ENCODE peak calls at places on chromosome 21, in four cellular contexts. T is transverse colon, R is HCT116, A is breast epithelium. G is an unnamed sample.

GRCh38 chr21:37509802-37510393 is 143.3 kb downstream of the DYRK1A start:
- DNase-seq in T (no peak), R (no peak), A (no peak), G (no peak)

GRCh38 chr21:38930065-38930464 is 124.3 kb downstream of the ETS2 start:
- DNase-seq in A (no peak), R (no peak), T (no peak), G (no peak)

GRCh38 chr21:29418813-29419212 is 120.1 kb downstream of the BACH1 start:
- DNase-seq in T (no peak), A (no peak), R (no peak), G (no peak)

GRCh38 chr21:41593784-41594138 is 85.8 kb upstream of the TMPRSS2 start:
- DNase-seq in A (no peak), T (no peak), R (no peak), G (no peak)

GRCh38 chr21:40732243-40732642 is 114.7 kb downstream of the DSCAM start:
- DNase-seq in A (no peak), R (no peak), T (no peak), G (no peak)

GRCh38 chr21:38883142-38883541 is 77.4 kb downstream of the ETS2 start:
- DNase-seq in T (no peak), R (no peak), A (no peak), G (no peak)

GRCh38 chr21:17585875-17586450 is 26.7 kb downstream of the BTG3 start:
- DNase-seq in A (no peak), R (peak; percentile 42), T (no peak), G (no peak)

GRCh38 chr21:41112740-41113692 is 54.9 kb upstream of the BACE2 start:
- DNase-seq in R (no peak), A (peak; percentile 62), T (no peak), G (no peak)

GRCh38 chr21:31618696-31619430 is 40.6 kb upstream of the SOD1 start:
- DNase-seq in A (no peak), R (no peak), T (no peak), G (no peak)

GRCh38 chr21:15468368-15468767 is 261.4 kb upstream of the USP25 start:
- DNase-seq in A (no peak), R (no peak), T (no peak), G (no peak)

GRCh38 chr21:39911286-39911685 is 44.0 kb downstream of the PCP4 start:
- DNase-seq in A (no peak), R (no peak), T (no peak), G (no peak)

GRCh38 chr21:31182231-31183129 is 144.2 kb upstream of the KRTAP19-8 start:
- DNase-seq in A (no peak), T (no peak), R (no peak), G (no peak)

GRCh38 chr21:39142972-39143371 is 40.3 kb downstream of the PSMG1 start:
- DNase-seq in A (no peak), T (no peak), R (no peak), G (no peak)

GRCh38 chr21:39048064-39048463 is 135.2 kb downstream of the PSMG1 start:
- DNase-seq in R (no peak), A (no peak), T (peak; percentile 65), G (no peak)

DNA sequence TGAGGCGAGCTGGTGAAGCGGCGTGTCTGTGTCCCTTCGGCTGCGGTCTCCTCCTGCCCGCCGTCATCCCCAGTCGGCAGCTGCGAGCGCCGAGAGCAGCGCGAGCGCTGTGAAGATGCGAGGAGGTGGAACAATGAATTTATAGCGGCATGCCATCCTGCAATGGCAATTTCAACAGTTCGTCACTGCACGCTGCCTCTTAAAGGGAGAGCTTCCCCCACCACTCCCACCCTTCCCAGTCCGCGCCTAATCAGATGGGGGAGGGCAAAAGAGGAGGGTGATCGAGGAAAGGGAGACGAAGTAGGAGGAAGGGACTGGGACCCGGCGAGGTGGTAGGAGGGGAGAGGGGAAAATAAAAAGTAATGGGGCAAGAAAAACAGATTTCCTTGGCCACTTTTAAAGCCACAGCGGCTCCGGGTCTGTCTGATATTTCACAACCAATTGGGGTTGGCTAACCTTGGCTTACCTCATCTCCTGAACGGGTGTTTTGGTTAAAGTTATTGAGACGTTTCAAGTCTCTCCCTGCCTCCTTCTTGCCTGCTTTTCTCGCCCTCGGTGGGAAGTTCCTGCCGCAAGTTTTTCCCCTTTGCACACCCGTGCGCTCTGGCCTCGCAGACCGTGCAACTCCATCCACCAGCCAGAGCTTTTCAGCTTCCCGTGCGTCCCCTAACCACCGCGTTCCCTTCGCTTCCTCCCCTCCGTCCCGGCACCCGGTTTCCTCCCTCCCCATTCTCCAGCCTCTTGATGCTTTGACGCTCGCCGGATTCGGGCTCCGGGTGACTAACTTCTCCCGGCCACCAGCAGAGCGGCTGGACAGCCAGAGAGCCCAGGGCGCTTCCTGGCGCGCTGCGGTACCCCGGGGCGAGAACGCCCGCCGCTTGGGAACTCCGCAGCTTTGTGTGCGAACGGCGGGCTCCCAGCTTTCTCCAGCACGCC is at the start of gene ADAMTS5:
- DNase-seq in R (no peak), A (peak; percentile 53), T (peak; percentile 15), G (peak; percentile 78)
- TF ChIP-seq POLR2A in R (no peak), A (peak; percentile 51), T (peak; percentile 35), G (no peak)

DNA sequence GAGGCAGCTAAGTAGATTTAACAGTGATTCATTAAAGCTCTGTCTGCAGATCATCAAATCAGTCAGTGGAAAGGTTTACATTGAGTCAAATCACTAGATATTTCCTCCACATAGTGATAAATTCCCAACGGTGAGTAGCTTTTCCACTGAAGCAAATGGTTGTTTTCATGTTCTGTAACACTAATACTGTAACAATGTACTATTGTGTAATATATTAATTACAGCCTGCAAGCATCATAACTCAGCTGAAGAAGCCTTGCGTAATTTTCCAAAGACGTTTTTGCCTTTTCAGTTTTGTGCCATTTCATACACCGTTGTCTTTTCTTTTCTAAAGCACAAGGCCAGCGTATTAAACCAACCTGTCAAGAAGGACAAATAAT is 16.9 kb upstream of the PDE9A start:
- DNase-seq in T (no peak), R (no peak), A (no peak), G (no peak)
- TF ChIP-seq POLR2AphosphoS5 in T (no peak), R (no peak), A (no peak), G (no peak)

GRCh38 chr21:35730325-35730724 is 330.0 kb downstream of the SETD4 start:
- DNase-seq in R (no peak), A (no peak), T (no peak), G (no peak)
- TF ChIP-seq POLR2A in R (no peak), A (no peak), T (no peak), G (no peak)

DNA sequence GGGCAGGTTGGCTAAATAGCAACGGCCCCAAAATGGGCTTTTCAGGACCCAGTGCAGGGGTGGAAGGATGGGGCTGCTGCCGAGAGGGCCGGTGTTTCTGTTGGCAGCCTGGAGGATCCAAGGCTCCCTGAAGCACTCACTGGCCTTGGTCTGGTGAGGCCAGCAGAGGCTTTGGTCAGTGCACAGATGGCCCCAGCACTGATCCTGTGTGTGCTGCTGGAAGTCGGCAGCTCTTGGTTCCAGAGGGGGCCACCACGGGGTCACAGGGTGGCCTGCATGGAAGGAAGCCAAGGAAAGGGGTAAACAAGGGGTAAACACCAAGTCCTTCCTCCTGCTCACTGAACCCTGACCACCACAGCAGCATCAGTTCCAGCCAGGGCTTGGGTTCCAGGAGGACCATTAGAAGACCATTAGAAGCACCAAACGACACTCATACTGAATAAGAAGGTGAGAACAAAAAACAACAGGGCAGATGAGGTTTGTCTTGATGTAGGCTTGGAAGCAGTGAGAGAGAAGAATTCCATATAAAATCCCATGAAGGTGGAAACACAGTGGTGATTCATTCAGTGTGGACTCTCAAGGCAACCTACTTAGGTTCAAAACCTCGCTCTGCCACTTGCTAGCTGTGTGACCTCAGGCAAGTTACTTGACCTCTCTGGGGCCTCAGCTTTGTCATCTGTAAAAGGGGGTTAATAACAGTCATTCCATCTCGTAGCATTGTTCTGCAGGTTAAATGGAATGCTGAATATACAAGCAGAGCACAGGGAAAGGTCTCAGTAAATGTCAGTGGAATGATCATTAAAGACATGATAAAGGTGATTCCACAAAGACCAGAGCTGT is 184.5 kb downstream of the RUNX1 start:
- DNase-seq in A (no peak), T (no peak), R (no peak), G (no peak)
- TF ChIP-seq POLR2AphosphoS5 in A (no peak), T (no peak), R (no peak), G (peak; percentile 29)

DNA sequence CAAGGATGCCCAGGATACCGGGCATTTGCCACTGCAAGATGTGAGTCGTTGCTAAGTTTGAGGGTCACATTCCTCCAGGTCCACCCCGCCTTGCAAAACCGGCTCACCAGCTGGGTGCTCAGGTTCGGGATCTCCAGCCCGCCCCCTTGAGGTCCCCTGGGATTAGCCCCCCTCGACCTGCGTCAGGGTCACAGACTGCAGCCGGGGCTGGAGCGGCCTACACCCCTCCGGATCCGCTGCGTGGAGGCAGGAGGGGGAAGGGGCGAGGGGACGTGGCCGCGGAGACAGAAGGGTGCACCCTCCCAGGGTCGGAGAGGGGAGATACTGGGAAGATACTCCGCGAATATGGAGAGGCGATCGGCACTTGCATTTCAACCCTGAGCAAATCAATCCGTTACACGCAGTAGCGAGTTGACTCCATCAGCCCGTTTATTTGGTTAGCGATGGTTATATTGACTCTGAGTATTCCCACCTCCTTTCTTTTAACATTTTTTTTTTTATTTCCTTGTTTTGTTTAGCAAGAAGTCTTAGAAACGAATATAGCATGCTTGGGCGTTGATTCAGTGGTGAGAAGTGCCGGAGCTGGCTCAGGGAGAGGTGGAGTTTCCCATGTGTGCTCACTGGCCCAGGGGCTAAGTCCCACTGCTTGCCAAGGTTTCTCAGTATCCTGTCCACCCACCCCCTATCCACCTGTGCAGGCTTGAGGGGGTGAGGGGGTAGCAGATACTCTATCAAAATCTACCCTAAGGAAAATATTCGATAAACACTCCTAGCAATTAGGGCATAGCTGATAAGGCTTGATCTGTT is 983 bp downstream of the IFNAR2 start:
- DNase-seq in R (no peak), T (peak; percentile 66), A (no peak), G (peak; percentile 92)
- TF ChIP-seq POLR2A in R (no peak), T (no peak), A (no peak), G (no peak)

DNA sequence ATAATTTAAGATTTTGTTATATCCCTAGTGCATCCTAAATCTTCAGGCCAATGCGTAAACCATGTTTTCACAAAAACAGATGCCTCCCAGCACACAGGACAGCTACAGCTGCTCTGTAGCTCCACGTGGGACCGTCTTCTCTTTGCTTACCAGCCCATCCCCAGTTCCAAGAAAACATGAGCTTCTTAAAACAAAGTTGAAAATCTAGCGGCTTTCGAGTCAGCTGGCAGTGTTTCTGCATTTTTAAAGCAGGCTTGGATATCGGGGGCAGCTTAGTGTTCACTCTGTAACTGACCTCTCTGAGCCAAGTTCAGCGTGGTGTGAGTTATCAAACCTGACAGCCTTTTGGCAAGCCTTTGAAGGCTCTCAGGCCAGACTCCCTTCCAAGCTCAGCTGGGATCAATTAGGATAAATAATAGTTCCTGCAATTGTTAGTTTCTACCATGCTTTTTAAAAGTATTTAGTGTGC is 881.5 kb downstream of the LTN1 start:
- DNase-seq in T (peak; percentile 39), R (no peak), A (no peak), G (no peak)
- TF ChIP-seq POLR2AphosphoS5 in T (peak; percentile 62), R (no peak), A (peak; percentile 96), G (no peak)

GRCh38 chr21:44511219-44511937 is 28.6 kb downstream of the KRTAP10-1 start:
- DNase-seq in A (no peak), T (no peak), R (no peak), G (no peak)
- TF ChIP-seq POLR2A in A (no peak), T (no peak), R (no peak), G (no peak)

DNA sequence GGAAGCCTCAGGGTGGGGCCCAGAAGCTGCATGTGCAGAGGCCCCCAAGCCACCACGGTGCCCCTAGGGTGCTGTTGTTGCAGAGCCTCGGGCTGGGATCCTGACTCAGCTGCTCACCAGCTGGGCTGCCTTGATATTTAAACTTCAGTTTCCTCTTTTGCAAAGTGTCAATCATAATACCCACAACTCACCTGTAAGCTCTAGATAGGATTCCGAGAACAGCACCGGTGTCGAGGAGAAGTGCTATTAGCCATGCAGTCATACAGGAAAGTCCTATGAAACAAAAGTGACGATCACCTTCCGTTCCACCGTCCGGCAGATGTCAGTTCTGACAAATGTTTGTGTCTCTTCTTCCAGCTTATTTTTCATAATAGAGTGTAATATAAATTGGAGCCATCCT is 101.0 kb downstream of the SIK1 start:
- DNase-seq in A (no peak), R (no peak), T (peak; percentile 55), G (no peak)
- TF ChIP-seq POLR2AphosphoS5 in A (no peak), R (no peak), T (no peak), G (no peak)

G was measured in spleen.